ENCODE peak calls at places on chromosomes 3 and 15, in four cellular contexts. One of them, this sample, is unnamed.
A peak's percentile ranks its signal among the peaks of the same experiment; 100 is the strongest.

GRCh38 chr3:105722943-105723556 is 145.8 kb downstream of the CBLB start:
- DNase-seq in WTC11: no peak
- DNase-seq in K562: no peak
- DNase-seq in GM12878: peak; percentile 36
- DNase-seq in this sample: no peak

GRCh38 chr15:84874991-84875390 is 9.5 kb upstream of the SLC28A1 start:
- DNase-seq in WTC11: no peak
- DNase-seq in K562: no peak
- DNase-seq in GM12878: no peak
- DNase-seq in this sample: no peak

GRCh38 chr3:16319307-16319706 is 54.3 kb downstream of the OXNAD1 start:
- DNase-seq in WTC11: peak; percentile 67
- DNase-seq in K562: peak; percentile 84
- DNase-seq in GM12878: no peak
- DNase-seq in this sample: peak; percentile 25

GRCh38 chr3:71681224-71681668 is 44.0 kb downstream of the EIF4E3 start:
- DNase-seq in WTC11: peak; percentile 66
- DNase-seq in K562: peak; percentile 27
- DNase-seq in GM12878: no peak
- DNase-seq in this sample: peak; percentile 39

GRCh38 chr3:32725721-32726120 is 40.7 kb downstream of the CNOT10 start:
- DNase-seq in WTC11: no peak
- DNase-seq in K562: no peak
- DNase-seq in GM12878: no peak
- DNase-seq in this sample: no peak

GRCh38 chr3:27353221-27353620 is 16.0 kb downstream of the NEK10 start:
- DNase-seq in WTC11: no peak
- DNase-seq in K562: no peak
- DNase-seq in GM12878: no peak
- DNase-seq in this sample: no peak

GRCh38 chr3:194321666-194322640 is 29.2 kb downstream of the CPN2 start:
- DNase-seq in WTC11: no peak
- DNase-seq in K562: no peak
- DNase-seq in GM12878: no peak
- DNase-seq in this sample: no peak

GRCh38 chr3:120773932-120774331 is 31.4 kb downstream of the GTF2E1 start:
- DNase-seq in WTC11: no peak
- DNase-seq in K562: peak; percentile 20
- DNase-seq in GM12878: no peak
- DNase-seq in this sample: no peak

GRCh38 chr15:101206173-101206572 is 45.7 kb downstream of the CHSY1 start:
- DNase-seq in WTC11: no peak
- DNase-seq in K562: no peak
- DNase-seq in GM12878: no peak
- DNase-seq in this sample: no peak

GRCh38 chr3:27986204-27986879 is 255.1 kb upstream of the CMC1 start:
- DNase-seq in WTC11: peak; percentile 64
- DNase-seq in K562: no peak
- DNase-seq in GM12878: no peak
- DNase-seq in this sample: no peak

GRCh38 chr3:13713396-13713795 is 164.5 kb downstream of the FBLN2 start:
- DNase-seq in WTC11: peak; percentile 3
- DNase-seq in K562: no peak
- DNase-seq in GM12878: no peak
- DNase-seq in this sample: no peak

GRCh38 chr15:73941044-73941443 is 14.8 kb downstream of the LOXL1 start:
- DNase-seq in WTC11: no peak
- DNase-seq in K562: no peak
- DNase-seq in GM12878: no peak
- DNase-seq in this sample: no peak

GRCh38 chr3:160140756-160141155 is 84.5 kb upstream of the C3orf80 start:
- DNase-seq in WTC11: no peak
- DNase-seq in K562: no peak
- DNase-seq in GM12878: no peak
- DNase-seq in this sample: no peak

GRCh38 chr3:155743616-155744015 is 1.3 kb downstream of the PLCH1 start:
- DNase-seq in WTC11: no peak
- DNase-seq in K562: no peak
- DNase-seq in GM12878: no peak
- DNase-seq in this sample: no peak

GRCh38 chr3:182970811-182971418 is 9.4 kb downstream of the DCUN1D1 start:
- DNase-seq in WTC11: no peak
- DNase-seq in K562: no peak
- DNase-seq in GM12878: no peak
- DNase-seq in this sample: peak; percentile 29

GRCh38 chr3:152471814-152472605 is 203.3 kb downstream of the MBNL1 start:
- DNase-seq in WTC11: peak; percentile 54
- DNase-seq in K562: peak; percentile 33
- DNase-seq in GM12878: peak; percentile 37
- DNase-seq in this sample: peak; percentile 52

GRCh38 chr3:186596568-186597287 is 16.1 kb upstream of the AHSG start:
- DNase-seq in WTC11: no peak
- DNase-seq in K562: no peak
- DNase-seq in GM12878: no peak
- DNase-seq in this sample: no peak

GRCh38 chr15:27797765-27798164 is 301.4 kb downstream of the OCA2 start:
- DNase-seq in WTC11: no peak
- DNase-seq in K562: no peak
- DNase-seq in GM12878: no peak
- DNase-seq in this sample: no peak

GRCh38 chr3:151283907-151284461 is 5.6 kb upstream of the P2RY14 start:
- DNase-seq in WTC11: no peak
- DNase-seq in K562: no peak
- DNase-seq in GM12878: no peak
- DNase-seq in this sample: peak; percentile 84

GRCh38 chr3:125042725-125043406 is 12.9 kb downstream of the HEG1 start:
- DNase-seq in WTC11: no peak
- DNase-seq in K562: no peak
- DNase-seq in GM12878: no peak
- DNase-seq in this sample: no peak

GRCh38 chr3:128875556-128876120 is 3.8 kb upstream of the ACAD9 start:
- DNase-seq in WTC11: peak; percentile 71
- DNase-seq in K562: peak; percentile 45
- DNase-seq in GM12878: no peak
- DNase-seq in this sample: peak; percentile 32

GRCh38 chr15:31457631-31458526 is 131.2 kb downstream of the KLF13 start:
- DNase-seq in WTC11: no peak
- DNase-seq in K562: no peak
- DNase-seq in GM12878: no peak
- DNase-seq in this sample: no peak

GRCh38 chr3:126487151-126487771 is 11.6 kb upstream of the ZXDC start:
- DNase-seq in WTC11: peak; percentile 62
- DNase-seq in K562: peak; percentile 15
- DNase-seq in GM12878: no peak
- DNase-seq in this sample: peak; percentile 58

GRCh38 chr15:95872366-95872771 is 458.1 kb upstream of the NR2F2 start:
- DNase-seq in WTC11: no peak
- DNase-seq in K562: no peak
- DNase-seq in GM12878: no peak
- DNase-seq in this sample: no peak

GRCh38 chr15:48084759-48085420 is 35.9 kb upstream of the SLC24A5 start:
- DNase-seq in WTC11: peak; percentile 14
- DNase-seq in K562: no peak
- DNase-seq in GM12878: no peak
- DNase-seq in this sample: peak; percentile 26

GRCh38 chr3:100311011-100311410 is 23.5 kb upstream of the NIT2 start:
- DNase-seq in WTC11: no peak
- DNase-seq in K562: no peak
- DNase-seq in GM12878: no peak
- DNase-seq in this sample: no peak

GRCh38 chr3:144636833-144637232 is 665.2 kb downstream of the DIPK2A start:
- DNase-seq in WTC11: peak; percentile 20
- DNase-seq in K562: no peak
- DNase-seq in GM12878: no peak
- DNase-seq in this sample: peak; percentile 2

GRCh38 chr15:65339926-65340325 is 35.4 kb downstream of the RNU5B-1 start:
- DNase-seq in WTC11: no peak
- DNase-seq in K562: no peak
- DNase-seq in GM12878: no peak
- DNase-seq in this sample: no peak

GRCh38 chr15:67120839-67121540 is 55.6 kb downstream of the SMAD3 start:
- DNase-seq in WTC11: peak; percentile 31
- DNase-seq in K562: peak; percentile 58
- DNase-seq in GM12878: peak; percentile 51
- DNase-seq in this sample: no peak

GRCh38 chr3:70822777-70823176 is 510.3 kb upstream of the MDFIC2 start:
- DNase-seq in WTC11: no peak
- DNase-seq in K562: no peak
- DNase-seq in GM12878: no peak
- DNase-seq in this sample: no peak

GRCh38 chr15:85709250-85709649 is 85.5 kb downstream of the KLHL25 start:
- DNase-seq in WTC11: no peak
- DNase-seq in K562: no peak
- DNase-seq in GM12878: no peak
- DNase-seq in this sample: no peak

GRCh38 chr3:191136347-191136746 is 62.7 kb upstream of the OSTN start:
- DNase-seq in WTC11: no peak
- DNase-seq in K562: no peak
- DNase-seq in GM12878: no peak
- DNase-seq in this sample: peak; percentile 18

GRCh38 chr3:136778865-136779264 is 26.7 kb upstream of the STAG1 start:
- DNase-seq in WTC11: no peak
- DNase-seq in K562: no peak
- DNase-seq in GM12878: no peak
- DNase-seq in this sample: no peak

GRCh38 chr3:78907367-78907766 is 860.4 kb downstream of the ROBO1 start:
- DNase-seq in WTC11: no peak
- DNase-seq in K562: no peak
- DNase-seq in GM12878: no peak
- DNase-seq in this sample: peak; percentile 55

GRCh38 chr3:178170698-178171535 is 365.3 kb upstream of the KCNMB2 start:
- DNase-seq in WTC11: no peak
- DNase-seq in K562: peak; percentile 51
- DNase-seq in GM12878: no peak
- DNase-seq in this sample: no peak
- TF ChIP-seq ETV6 in WTC11: no peak
- TF ChIP-seq ETV6 in K562: peak; percentile 85
- TF ChIP-seq ETV6 in GM12878: no peak
- TF ChIP-seq ETV6 in this sample: no peak

DNA sequence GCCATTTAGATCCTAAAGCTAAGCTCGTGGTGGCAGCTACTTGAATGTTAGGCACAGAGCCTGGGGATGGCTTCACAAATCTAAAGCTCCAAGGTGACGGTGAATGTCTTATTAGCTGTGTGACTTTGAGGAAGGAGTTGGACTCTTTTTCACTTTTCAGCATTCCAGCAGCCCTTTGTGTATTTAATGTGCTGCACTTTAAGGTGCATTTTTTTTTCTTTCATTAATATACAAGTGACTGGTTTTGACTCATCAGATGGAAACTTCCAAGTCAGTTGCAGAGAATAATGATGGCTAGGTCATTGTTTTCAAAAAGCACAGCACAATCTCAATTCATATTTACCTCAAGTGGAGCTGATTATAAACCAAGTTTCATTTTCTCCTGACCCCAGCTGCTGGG is 55.8 kb downstream of the TMED3 start:
- DNase-seq in WTC11: no peak
- DNase-seq in K562: no peak
- DNase-seq in GM12878: no peak
- DNase-seq in this sample: no peak
- TF ChIP-seq ETV6 in WTC11: no peak
- TF ChIP-seq ETV6 in K562: no peak
- TF ChIP-seq ETV6 in GM12878: no peak
- TF ChIP-seq ETV6 in this sample: no peak

GRCh38 chr3:65734792-65735191 is 303.9 kb downstream of the MAGI1 start:
- DNase-seq in WTC11: no peak
- DNase-seq in K562: no peak
- DNase-seq in GM12878: no peak
- DNase-seq in this sample: no peak

GRCh38 chr3:65730449-65730848 is 308.3 kb downstream of the MAGI1 start:
- DNase-seq in WTC11: no peak
- DNase-seq in K562: no peak
- DNase-seq in GM12878: no peak
- DNase-seq in this sample: no peak

GRCh38 chr3:65732060-65732933 is 306.4 kb downstream of the MAGI1 start:
- DNase-seq in WTC11: no peak
- DNase-seq in K562: peak; percentile 44
- DNase-seq in GM12878: peak; percentile 3
- DNase-seq in this sample: peak; percentile 54

GRCh38 chr3:65734382-65734781 is 304.3 kb downstream of the MAGI1 start:
- DNase-seq in WTC11: no peak
- DNase-seq in K562: no peak
- DNase-seq in GM12878: no peak
- DNase-seq in this sample: no peak

GRCh38 chr3:65733459-65733858 is 305.3 kb downstream of the MAGI1 start:
- DNase-seq in WTC11: no peak
- DNase-seq in K562: no peak
- DNase-seq in GM12878: no peak
- DNase-seq in this sample: no peak
- TF ChIP-seq ETV6 in WTC11: no peak
- TF ChIP-seq ETV6 in K562: no peak
- TF ChIP-seq ETV6 in GM12878: no peak
- TF ChIP-seq ETV6 in this sample: no peak

GRCh38 chr3:38359038-38359437 is 12.5 kb downstream of the XYLB start:
- DNase-seq in WTC11: no peak
- DNase-seq in K562: no peak
- DNase-seq in GM12878: no peak
- DNase-seq in this sample: no peak

GRCh38 chr3:38353151-38353550 is 6.6 kb downstream of the XYLB start:
- DNase-seq in WTC11: no peak
- DNase-seq in K562: no peak
- DNase-seq in GM12878: no peak
- DNase-seq in this sample: no peak

GRCh38 chr3:38349684-38350359 is 3.2 kb downstream of the XYLB start:
- DNase-seq in WTC11: no peak
- DNase-seq in K562: no peak
- DNase-seq in GM12878: no peak
- DNase-seq in this sample: no peak

GRCh38 chr3:38360345-38360744 is 13.8 kb downstream of the XYLB start:
- DNase-seq in WTC11: no peak
- DNase-seq in K562: no peak
- DNase-seq in GM12878: no peak
- DNase-seq in this sample: no peak

DNA sequence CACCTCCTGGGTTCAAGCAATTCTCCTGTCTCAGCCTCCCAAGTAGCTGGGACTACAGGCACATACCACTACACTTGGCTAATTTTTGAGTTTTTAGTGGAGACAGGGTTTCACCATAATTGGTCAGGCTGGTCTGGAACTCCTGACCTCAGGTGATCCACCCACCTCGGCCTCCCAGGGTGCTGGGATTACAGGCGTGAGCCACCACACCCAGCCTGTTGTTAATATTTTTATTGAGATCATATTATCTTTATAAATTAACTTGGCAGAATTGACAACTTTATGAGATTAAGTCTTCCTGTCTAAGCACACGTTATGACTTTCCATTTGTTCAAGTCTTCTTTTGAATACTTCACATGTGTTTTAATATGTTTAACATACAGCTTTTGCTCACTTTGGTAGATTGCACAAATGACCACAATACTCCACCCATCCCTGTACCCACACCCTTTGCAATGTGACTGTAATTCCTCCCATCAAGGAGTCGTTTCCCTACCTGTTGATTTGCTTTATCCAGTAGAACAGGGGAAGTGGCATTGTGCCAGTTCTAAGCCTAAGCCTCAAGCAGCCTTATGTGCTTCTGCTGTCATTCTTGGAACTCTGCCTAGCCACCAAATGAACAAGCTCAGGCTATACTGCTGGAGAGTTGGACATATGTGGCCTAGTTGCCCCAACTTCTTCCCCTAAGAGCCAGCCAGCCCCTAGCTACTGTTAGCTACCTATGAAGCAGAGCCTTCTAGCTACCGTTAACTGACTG is 8.2 kb downstream of the XYLB start:
- DNase-seq in WTC11: no peak
- DNase-seq in K562: no peak
- DNase-seq in GM12878: no peak
- DNase-seq in this sample: no peak
- TF ChIP-seq ETV6 in WTC11: no peak
- TF ChIP-seq ETV6 in K562: no peak
- TF ChIP-seq ETV6 in GM12878: no peak
- TF ChIP-seq ETV6 in this sample: no peak

This sample was measured in HepG2.